ENCODE peak calls at places on chromosomes 12 and 14, in nine cellular contexts. S is IMR-90, X is ovary, E is bronchial epithelial cell, Z is dorsolateral prefrontal cortex, J is lung, B is fibroblast of lung, N is choroid plexus epithelial cell, G is endothelial cell of umbilical vein. F is an unnamed sample.

GRCh38 chr12:88361493-88361892 is 218.8 kb downstream of the KITLG start:
- DNase-seq in E (peak), B (no peak), S (peak), X (no peak), Z (no peak), G (no peak), N (peak), J (no peak), F (no peak)

GRCh38 chr12:24584032-24584675 is 364.7 kb downstream of the BCAT1 start:
- DNase-seq in Z (no peak), S (no peak), N (no peak), X (no peak), E (no peak), B (no peak), J (no peak), G (no peak), F (no peak)

GRCh38 chr14:71474866-71475265 is 457.4 kb upstream of the RGS6 start:
- DNase-seq in B (no peak), S (no peak), G (no peak), E (no peak), J (no peak), X (no peak), Z (no peak), N (no peak), F (no peak)

GRCh38 chr12:55757701-55758100 is 14.8 kb downstream of the GDF11 start:
- DNase-seq in B (no peak), S (no peak), X (no peak), Z (no peak), N (no peak), J (no peak), E (no peak), G (no peak), F (no peak)

GRCh38 chr14:90382491-90383125 is 14.2 kb upstream of the CALM1 start:
- DNase-seq in G (peak), S (peak), X (peak), J (peak), E (peak), Z (peak), N (peak), B (peak), F (peak)

GRCh38 chr12:54369597-54370217 is 5.4 kb upstream of the GPR84 start:
- DNase-seq in S (no peak), B (no peak), Z (no peak), X (peak), N (no peak), G (no peak), J (no peak), E (no peak), F (no peak)

GRCh38 chr14:26765768-26766550 is 168.1 kb upstream of the NOVA1 start:
- DNase-seq in S (peak), X (no peak), J (peak), B (peak), Z (no peak), N (peak), G (peak), E (peak), F (no peak)

GRCh38 chr12:85573635-85574214 is 262.5 kb downstream of the RASSF9 start:
- DNase-seq in G (no peak), J (no peak), B (no peak), Z (no peak), X (no peak), S (no peak), E (no peak), N (no peak), F (no peak)

GRCh38 chr14:77457115-77457521 is 283 bp downstream of the VIPAS39 start:
- DNase-seq in X (no peak), Z (peak), E (peak), S (peak), B (no peak), G (no peak), N (peak), J (no peak), F (no peak)

GRCh38 chr12:120737557-120738251 is 12.1 kb downstream of the ACADS start:
- DNase-seq in S (no peak), J (no peak), X (no peak), E (no peak), G (no peak), Z (no peak), B (no peak), N (peak), F (no peak)

GRCh38 chr12:70449074-70449757 is 83.1 kb downstream of the KCNMB4 start:
- DNase-seq in B (peak), J (no peak), G (no peak), X (no peak), Z (no peak), S (peak), E (peak), N (no peak), F (no peak)

GRCh38 chr14:59705866-59706265 is 129.3 kb upstream of the CCDC175 start:
- DNase-seq in G (no peak), B (no peak), J (no peak), X (no peak), Z (no peak), N (no peak), S (no peak), E (peak), F (no peak)

GRCh38 chr12:42679402-42679801 is 89.9 kb upstream of the PRICKLE1 start:
- DNase-seq in E (peak), N (peak), B (peak), X (no peak), G (no peak), Z (no peak), S (peak), J (no peak), F (no peak)

GRCh38 chr12:90978117-90978770 is 23.3 kb upstream of the CCER1 start:
- DNase-seq in B (peak), G (peak), N (peak), X (no peak), J (no peak), Z (no peak), E (peak), S (peak), F (no peak)

GRCh38 chr12:67193705-67194104 is 75.5 kb upstream of the CAND1 start:
- DNase-seq in G (peak), B (peak), Z (no peak), J (no peak), N (peak), E (peak), X (no peak), S (peak), F (no peak)

GRCh38 chr12:67705394-67706370 is 57.1 kb downstream of the DYRK2 start:
- DNase-seq in X (no peak), G (peak), S (peak), B (peak), E (no peak), N (peak), J (no peak), Z (no peak), F (no peak)

GRCh38 chr12:56082967-56083366 is 3.0 kb downstream of the ERBB3 start:
- DNase-seq in J (no peak), E (no peak), G (no peak), S (no peak), X (no peak), B (no peak), N (no peak), Z (peak), F (no peak)

GRCh38 chr14:50806241-50806933 is 24.6 kb downstream of the NIN start:
- DNase-seq in G (no peak), S (no peak), X (no peak), Z (no peak), J (no peak), E (no peak), N (no peak), B (no peak), F (no peak)

GRCh38 chr12:25458047-25458552 is 95.0 kb downstream of the LMNTD1 start:
- DNase-seq in E (peak), X (no peak), G (peak), Z (no peak), J (no peak), B (peak), S (peak), N (peak), F (no peak)

GRCh38 chr12:65603428-65604351 is 220.6 kb upstream of the HMGA2 start:
- DNase-seq in X (no peak), J (peak), E (peak), S (peak), B (peak), Z (no peak), N (peak), G (peak), F (no peak)

GRCh38 chr14:104689620-104690265 is 325 bp downstream of the INF2 start:
- DNase-seq in X (peak), E (no peak), J (no peak), G (no peak), N (no peak), S (no peak), Z (no peak), B (peak), F (no peak)

GRCh38 chr14:54529811-54530210 is 20.1 kb downstream of the CGRRF1 start:
- DNase-seq in Z (no peak), S (peak), J (no peak), N (peak), G (peak), E (peak), B (peak), X (no peak), F (no peak)

GRCh38 chr12:107091381-107091780 is 2.0 kb downstream of the CRY1 start:
- DNase-seq in S (peak), N (peak), J (no peak), X (no peak), B (peak), E (peak), G (peak), Z (no peak), F (no peak)

GRCh38 chr14:37197421-37198272 is at the start of gene MIPOL1:
- DNase-seq in J (peak), N (peak), E (peak), B (peak), X (peak), S (peak), Z (peak), G (peak), F (no peak)

GRCh38 chr12:51505363-51505762 is 80.7 kb downstream of the SLC4A8 start:
- DNase-seq in E (no peak), G (no peak), B (no peak), Z (no peak), X (no peak), S (peak), J (no peak), N (no peak), F (no peak)

GRCh38 chr12:117570608-117571007 is 209.2 kb upstream of the NOS1 start:
- DNase-seq in Z (no peak), X (no peak), S (no peak), N (no peak), E (no peak), G (no peak), B (no peak), J (no peak), F (no peak)

GRCh38 chr12:3398196-3398789 is 92.7 kb upstream of the PRMT8 start:
- DNase-seq in Z (no peak), N (no peak), B (no peak), E (peak), J (no peak), S (no peak), X (no peak), G (no peak), F (no peak)

GRCh38 chr12:112409064-112409905 is at the start of gene RPL6:
- DNase-seq in G (peak), B (peak), S (peak), N (peak), X (peak), E (peak), Z (peak), J (peak), F (peak)

GRCh38 chr12:27273114-27273513 is 29.0 kb downstream of the STK38L start:
- DNase-seq in G (no peak), B (no peak), N (no peak), E (no peak), Z (no peak), J (no peak), X (no peak), S (no peak), F (no peak)

GRCh38 chr12:4412462-4412861 is 33.0 kb upstream of the FGF23 start:
- DNase-seq in G (no peak), N (no peak), J (no peak), Z (no peak), S (no peak), B (no peak), E (no peak), X (no peak), F (no peak)

GRCh38 chr14:74940956-74941565 is 14.3 kb downstream of the PGF start:
- DNase-seq in N (no peak), J (no peak), S (no peak), Z (no peak), E (no peak), G (no peak), X (no peak), B (no peak), F (no peak)
- TF ChIP-seq CTCF in N (no peak), J (no peak), S (no peak), Z (no peak), E (no peak), G (no peak), X (no peak), B (no peak), F (no peak)

DNA sequence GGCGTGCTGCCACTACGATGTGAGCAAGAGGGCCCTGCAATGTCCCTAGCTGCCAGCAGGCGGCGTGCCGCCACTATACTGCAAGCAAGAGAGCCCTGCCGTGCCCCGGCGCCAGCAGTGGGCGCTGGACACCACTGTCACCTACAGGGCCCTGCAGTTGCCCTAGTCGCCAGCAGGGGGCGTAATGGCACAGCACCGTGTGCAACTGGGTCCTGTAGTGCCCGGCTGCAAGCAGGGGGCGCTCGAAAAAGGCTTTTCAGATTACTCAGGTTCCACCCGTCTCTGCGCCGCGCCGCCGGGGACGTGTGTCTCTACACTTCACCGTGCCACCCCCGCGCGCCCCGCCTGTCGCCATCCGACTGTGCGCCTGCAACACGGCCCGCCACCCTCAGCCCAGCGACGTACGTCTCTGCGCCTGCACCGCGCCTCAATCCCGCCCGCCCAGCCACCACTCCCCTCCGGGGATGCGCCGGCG is 1356.9 kb downstream of the TMEM121 start:
- DNase-seq in G (no peak), S (no peak), Z (no peak), E (no peak), J (no peak), X (peak), N (peak), B (no peak), F (peak)
- TF ChIP-seq CTCF in G (peak), S (peak), Z (no peak), E (peak), J (no peak), X (no peak), N (peak), B (no peak), F (peak)

GRCh38 chr14:94707494-94707893 is 62.4 kb downstream of the GSC start:
- DNase-seq in J (no peak), X (no peak), B (no peak), E (no peak), N (no peak), G (no peak), Z (no peak), S (no peak), F (no peak)
- TF ChIP-seq CTCF in J (no peak), X (no peak), B (no peak), E (no peak), N (peak), G (no peak), Z (no peak), S (no peak), F (no peak)

GRCh38 chr14:99199854-99200653 is 71.9 kb downstream of the BCL11B start:
- DNase-seq in S (no peak), X (no peak), B (no peak), N (no peak), Z (no peak), J (no peak), G (no peak), E (no peak), F (no peak)
- TF ChIP-seq CTCF in S (no peak), X (no peak), B (no peak), N (no peak), Z (no peak), J (no peak), G (no peak), E (no peak), F (no peak)

GRCh38 chr14:88323520-88324199 is 591 bp upstream of the KCNK10 start:
- DNase-seq in N (peak), S (peak), Z (no peak), X (no peak), G (no peak), J (no peak), E (no peak), B (no peak), F (no peak)

GRCh38 chr14:88323086-88323519 is at the start of gene KCNK10:
- DNase-seq in N (no peak), G (no peak), S (no peak), E (no peak), J (no peak), Z (no peak), X (no peak), B (peak), F (no peak)

GRCh38 chr14:88325883-88326282 is 2.8 kb upstream of the KCNK10 start:
- DNase-seq in J (no peak), N (no peak), Z (no peak), G (no peak), X (no peak), S (no peak), E (no peak), B (no peak), F (no peak)

GRCh38 chr14:88322505-88323085 is 474 bp downstream of the KCNK10 start:
- DNase-seq in E (no peak), G (no peak), Z (peak), B (no peak), J (no peak), S (no peak), N (peak), X (no peak), F (no peak)

GRCh38 chr14:88321692-88322504 is 1.2 kb downstream of the KCNK10 start:
- DNase-seq in B (no peak), J (no peak), N (no peak), Z (no peak), X (no peak), G (no peak), E (no peak), S (no peak), F (no peak)
- TF ChIP-seq CTCF in B (no peak), J (no peak), N (no peak), Z (no peak), X (no peak), G (no peak), E (no peak), S (no peak), F (no peak)

GRCh38 chr12:44876554-44877275 is 600 bp upstream of the NELL2 start:
- DNase-seq in S (no peak), E (no peak), G (no peak), X (peak), J (peak), N (peak), Z (no peak), B (peak), F (no peak)
- TF ChIP-seq CTCF in S (no peak), E (no peak), G (no peak), X (no peak), J (no peak), N (no peak), Z (no peak), B (peak), F (no peak)

GRCh38 chr12:681857-682256 is 18.6 kb upstream of the NINJ2 start:
- DNase-seq in Z (no peak), N (no peak), B (no peak), J (no peak), S (no peak), E (no peak), G (no peak), X (no peak), F (no peak)
- TF ChIP-seq CTCF in Z (no peak), N (no peak), B (no peak), J (no peak), S (no peak), E (no peak), G (no peak), X (no peak), F (no peak)

GRCh38 chr12:123391546-123392343 is 7.8 kb downstream of the KMT5A start:
- DNase-seq in X (no peak), G (no peak), B (no peak), J (no peak), Z (no peak), E (no peak), N (no peak), S (no peak), F (no peak)

GRCh38 chr12:123390415-123391093 is 6.6 kb downstream of the KMT5A start:
- DNase-seq in J (no peak), G (peak), B (no peak), N (peak), Z (no peak), S (no peak), X (no peak), E (peak), F (no peak)

GRCh38 chr12:123388218-123388947 is 4.5 kb downstream of the KMT5A start:
- DNase-seq in J (peak), E (peak), G (peak), S (peak), B (peak), Z (peak), X (peak), N (peak), F (peak)

GRCh38 chr12:123388948-123389559 is 5.1 kb downstream of the KMT5A start:
- DNase-seq in S (no peak), G (no peak), B (no peak), J (no peak), X (peak), E (no peak), N (no peak), Z (no peak), F (no peak)

DNA sequence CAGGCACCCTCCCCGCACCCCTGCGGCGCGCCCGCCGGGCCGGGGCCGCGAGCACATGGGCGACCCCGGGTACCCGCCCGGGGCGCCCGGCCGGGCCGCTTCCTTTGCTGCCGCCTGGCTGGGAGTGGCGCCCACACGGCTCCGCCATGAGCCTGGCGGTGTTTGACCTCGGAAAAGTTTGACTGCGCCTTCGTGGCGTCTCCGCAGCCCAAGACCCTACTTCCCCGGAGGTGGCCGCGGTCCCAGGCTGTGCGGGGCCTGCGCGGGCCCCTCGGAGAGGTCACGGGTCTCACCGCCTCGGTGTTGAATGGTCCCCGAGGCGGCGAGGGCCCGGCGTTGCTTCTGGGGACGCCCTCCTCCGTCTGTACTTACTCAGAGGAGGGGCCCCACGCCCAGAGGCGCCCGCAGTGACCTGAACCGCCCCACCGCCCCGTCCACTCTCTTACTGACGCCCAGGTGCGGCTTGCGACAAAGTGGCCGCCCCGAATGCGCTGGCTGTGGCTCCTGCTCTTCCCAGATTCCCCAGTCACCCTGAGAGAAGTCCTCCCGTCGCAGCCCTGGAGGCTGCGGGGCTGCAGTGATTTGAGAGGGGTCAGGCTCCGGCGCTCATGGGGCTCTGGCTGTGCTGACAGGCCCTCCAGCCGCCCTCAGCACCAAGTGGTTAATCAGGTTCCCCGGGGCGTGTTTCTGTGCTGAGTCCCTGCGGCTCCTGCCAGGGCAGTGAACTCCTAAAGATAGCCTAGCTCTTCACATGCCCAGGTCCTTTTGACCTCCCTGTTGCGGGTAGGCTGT is 5.8 kb downstream of the KMT5A start:
- DNase-seq in J (peak), S (no peak), Z (no peak), N (peak), E (peak), X (peak), B (no peak), G (peak), F (peak)
- TF ChIP-seq CTCF in J (no peak), S (peak), Z (no peak), N (no peak), E (peak), X (no peak), B (no peak), G (no peak), F (no peak)

GRCh38 chr12:53145383-53145782 is 35.1 kb upstream of the ZNF740 start:
- DNase-seq in E (peak), S (peak), X (no peak), N (no peak), J (no peak), G (no peak), B (peak), Z (no peak), F (no peak)
- TF ChIP-seq CTCF in E (no peak), S (no peak), X (no peak), N (no peak), J (no peak), G (no peak), B (no peak), Z (no peak), F (no peak)

DNA sequence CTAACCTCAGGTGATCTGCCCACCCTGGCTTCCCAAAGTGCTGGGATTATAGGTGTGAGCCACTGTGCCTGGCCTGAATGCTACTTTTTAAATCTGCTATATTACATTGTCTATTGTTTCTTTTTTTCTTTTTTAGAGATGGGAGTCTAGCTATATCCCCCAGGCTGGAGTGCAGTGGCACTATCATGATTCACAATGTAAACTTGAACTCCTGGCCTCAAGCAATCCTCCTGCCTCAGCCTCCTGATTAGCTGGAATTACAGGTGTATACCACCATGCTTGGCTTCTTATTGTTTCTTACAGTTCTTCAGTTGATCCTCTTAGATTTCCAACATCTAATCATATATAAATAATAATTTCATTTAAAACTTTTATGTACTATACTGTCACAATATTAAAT is 15.3 kb upstream of the WDR20 start:
- DNase-seq in S (no peak), Z (no peak), G (no peak), J (no peak), N (no peak), E (no peak), X (no peak), B (no peak), F (no peak)
- TF ChIP-seq CTCF in S (no peak), Z (no peak), G (no peak), J (no peak), N (no peak), E (no peak), X (no peak), B (no peak), F (no peak)